ENCODE peak calls at places on chromosomes 5 and 9, in seven cellular contexts. P is HFFc6; R is GM13977; L is kidney; D is stimulated activated CD8-positive, alpha-beta memory T cell treated with anti-CD3 and anti-CD28 coated beads, Interleukin-15, amount 100 ng/mL, for 24 hours; G is activated CD8-positive, alpha-beta memory T cell treated with anti-CD3 and anti-CD28 coated beads for 1 hour; Z is mucosa of descending colon. Q is an unnamed sample.

GRCh38 chr5:76367623-76368366 is 35.3 kb upstream of the IQGAP2 start:
- DNase-seq in R (peak), L (no peak), D (no peak), Z (no peak), G (no peak), P (peak), Q (no peak)

GRCh38 chr9:87498046-87498815 is 564 bp downstream of the DAPK1 start:
- DNase-seq in D (no peak), L (peak), R (peak), G (no peak), P (no peak), Z (no peak), Q (peak)

GRCh38 chr5:80128129-80128528 is 93.0 kb downstream of the THBS4 start:
- DNase-seq in G (no peak), D (no peak), P (peak), Z (no peak), R (no peak), L (no peak), Q (no peak)

GRCh38 chr9:20760246-20760901 is 76.3 kb downstream of the FOCAD start:
- DNase-seq in R (no peak), L (no peak), Z (no peak), D (no peak), P (no peak), G (no peak), Q (peak)

GRCh38 chr5:424259-425110 is 18.5 kb upstream of the EXOC3 start:
- DNase-seq in R (peak), L (peak), G (no peak), D (no peak), P (peak), Z (peak), Q (no peak)

GRCh38 chr5:95839658-95840057 is 17.1 kb upstream of the GLRX start:
- DNase-seq in R (no peak), Z (no peak), G (no peak), D (no peak), L (no peak), P (no peak), Q (no peak)

GRCh38 chr5:58075907-58076306 is 384.0 kb downstream of the PLK2 start:
- DNase-seq in Z (no peak), L (no peak), P (no peak), R (no peak), D (no peak), G (no peak), Q (no peak)

GRCh38 chr5:30592833-30593232 is 600.7 kb upstream of the CDH6 start:
- DNase-seq in L (no peak), G (no peak), R (no peak), Z (no peak), D (no peak), P (no peak), Q (no peak)

GRCh38 chr9:38047301-38048251 is 21.5 kb downstream of the SHB start:
- DNase-seq in Z (peak), L (peak), R (no peak), P (peak), D (no peak), G (no peak), Q (peak)

GRCh38 chr9:28212979-28213378 is 639.7 kb upstream of the C9orf72 start:
- DNase-seq in R (no peak), Z (no peak), G (no peak), D (no peak), L (no peak), P (peak), Q (peak)

GRCh38 chr5:133936611-133937015 is 31.8 kb downstream of the C5orf15 start:
- DNase-seq in Z (no peak), P (no peak), D (no peak), R (no peak), L (no peak), G (no peak), Q (no peak)

GRCh38 chr5:177133845-177134652 is 476 bp downstream of the NSD1 start:
- DNase-seq in G (no peak), P (no peak), L (peak), Z (peak), D (peak), R (peak), Q (peak)

GRCh38 chr5:134125195-134126015 is 10.9 kb downstream of the TCF7 start:
- DNase-seq in G (no peak), R (no peak), D (no peak), L (no peak), Z (no peak), P (peak), Q (peak)

GRCh38 chr9:83675466-83675865 is 32.3 kb downstream of the UBQLN1 start:
- DNase-seq in P (no peak), G (no peak), L (no peak), D (no peak), R (no peak), Z (no peak), Q (no peak)

GRCh38 chr5:76153996-76154395 is 70.8 kb downstream of the SV2C start:
- DNase-seq in R (no peak), P (no peak), G (no peak), L (no peak), D (no peak), Z (no peak), Q (no peak)

GRCh38 chr5:173155912-173156311 is 11.6 kb downstream of the BNIP1 start:
- DNase-seq in P (no peak), G (no peak), L (no peak), D (no peak), R (no peak), Z (no peak), Q (no peak)

GRCh38 chr5:39547548-39548154 is 122.9 kb upstream of the DAB2 start:
- DNase-seq in R (peak), Z (no peak), P (peak), L (no peak), D (no peak), G (no peak), Q (peak)

GRCh38 chr5:174115226-174115625 is 69.7 kb downstream of the NSG2 start:
- DNase-seq in R (no peak), L (no peak), P (no peak), Z (no peak), G (no peak), D (no peak), Q (no peak)

GRCh38 chr9:132744881-132745761 is 74.9 kb downstream of the GTF3C4 start:
- DNase-seq in R (no peak), G (no peak), Z (no peak), P (no peak), D (no peak), L (no peak), Q (peak)

GRCh38 chr5:54785729-54786548 is 199.5 kb downstream of the ESM1 start:
- DNase-seq in P (no peak), Z (peak), R (no peak), D (no peak), L (peak), G (no peak), Q (peak)

GRCh38 chr5:134620634-134621033 is 12.0 kb downstream of the SAR1B start:
- DNase-seq in R (no peak), Z (no peak), G (no peak), P (no peak), D (no peak), L (no peak), Q (no peak)

GRCh38 chr5:170848033-170848432 is 13.8 kb upstream of the RANBP17 start:
- DNase-seq in Z (no peak), P (peak), D (no peak), R (no peak), G (no peak), L (no peak), Q (no peak)

GRCh38 chr5:61087921-61088320 is 74.3 kb downstream of the SMIM15 start:
- DNase-seq in D (no peak), Z (no peak), R (no peak), P (no peak), G (no peak), L (no peak), Q (no peak)

GRCh38 chr5:177429248-177430045 is 3.0 kb downstream of the GRK6 start:
- DNase-seq in Z (peak), P (no peak), D (no peak), L (peak), G (peak), R (peak), Q (no peak)

GRCh38 chr9:89899476-89900047 is 294.8 kb downstream of the GADD45G start:
- DNase-seq in R (no peak), P (no peak), D (no peak), L (no peak), G (no peak), Z (no peak), Q (no peak)

GRCh38 chr5:32017638-32018429 is 156.3 kb downstream of the GOLPH3 start:
- DNase-seq in L (no peak), R (no peak), G (no peak), P (no peak), D (no peak), Z (no peak), Q (no peak)

GRCh38 chr9:97768731-97769130 is 71.6 kb upstream of the XPA start:
- DNase-seq in Z (no peak), P (peak), L (no peak), D (no peak), R (no peak), G (no peak), Q (no peak)

GRCh38 chr5:50663636-50664035 is 2.8 kb upstream of the PARP8 start:
- DNase-seq in P (no peak), Z (peak), G (no peak), R (no peak), D (no peak), L (no peak), Q (no peak)

GRCh38 chr9:15370496-15371464 is 51.9 kb upstream of the SNAPC3 start:
- DNase-seq in P (no peak), D (no peak), L (no peak), G (no peak), Z (no peak), R (no peak), Q (no peak)

GRCh38 chr9:33921967-33922895 is 105.3 kb downstream of the UBE2R2 start:
- DNase-seq in Z (no peak), G (no peak), D (no peak), P (no peak), R (no peak), L (no peak), Q (peak)

GRCh38 chr5:56607551-56607950 is 207.8 kb upstream of the MAP3K1 start:
- DNase-seq in G (no peak), D (no peak), Z (no peak), L (no peak), R (no peak), P (no peak), Q (no peak)

GRCh38 chr5:104611419-104611818 is 1048.8 kb upstream of the NUDT12 start:
- DNase-seq in P (no peak), G (no peak), Z (no peak), R (no peak), L (no peak), D (no peak), Q (peak)

GRCh38 chr5:112417931-112418358 is 1.1 kb downstream of the EPB41L4A start:
- DNase-seq in P (no peak), R (peak), D (no peak), Z (peak), L (peak), G (no peak), Q (peak)

GRCh38 chr5:97124335-97124734 is 18.1 kb downstream of the LIX1 start:
- DNase-seq in L (no peak), D (no peak), Z (no peak), G (no peak), P (no peak), R (no peak), Q (no peak)

GRCh38 chr5:54259090-54259489 is 51.3 kb downstream of the ARL15 start:
- DNase-seq in Z (no peak), R (no peak), L (no peak), G (no peak), D (no peak), P (peak), Q (no peak)

GRCh38 chr5:181235323-181235688 is 8.4 kb downstream of the RACK1 start:
- DNase-seq in R (no peak), G (no peak), L (no peak), P (no peak), Z (no peak), D (no peak), Q (no peak)

GRCh38 chr5:159883522-159883950 is 32.7 kb upstream of the ADRA1B start:
- DNase-seq in P (peak), D (no peak), L (no peak), Z (no peak), G (no peak), R (no peak), Q (no peak)

GRCh38 chr9:69172895-69173294 is 1.2 kb upstream of the TJP2 start:
- DNase-seq in P (no peak), R (no peak), L (no peak), Z (no peak), D (no peak), G (no peak), Q (peak)

GRCh38 chr9:137201205-137201868 is 796 bp upstream of the TPRN start:
- DNase-seq in D (no peak), G (no peak), R (no peak), P (no peak), L (no peak), Z (peak), Q (no peak)

GRCh38 chr9:125494555-125494920 is 212.5 kb downstream of the MAPKAP1 start:
- DNase-seq in D (no peak), G (no peak), L (no peak), P (peak), R (no peak), Z (no peak), Q (no peak)

Q was measured in endothelial cell of umbilical vein.